ENCODE peak calls at places on chromosomes 12 and 14, in seven cellular contexts. B, Z, E, T, U, G and F are unnamed samples.

GRCh38 chr14:103096387-103096786 is 1.9 kb downstream of the EXOC3L4 start:
- DNase-seq in B (no peak), Z (no peak), E (no peak), T (no peak), U (no peak), G (no peak), F (no peak)

GRCh38 chr14:101470266-101470665 is 91.0 kb upstream of the DIO3 start:
- DNase-seq in B (no peak), Z (no peak), E (no peak), T (no peak), U (no peak), G (no peak), F (no peak)

GRCh38 chr12:120367924-120368788 is 808 bp downstream of the MSI1 start:
- DNase-seq in B (no peak), Z (no peak), E (no peak), T (no peak), U (no peak), G (no peak), F (no peak)

GRCh38 chr12:110778801-110779577 is 36.3 kb upstream of the PPP1CC start:
- DNase-seq in B (no peak), Z (no peak), E (no peak), T (no peak), U (no peak), G (no peak), F (no peak)

GRCh38 chr12:14629832-14630688 is 62.4 kb upstream of the PLBD1 start:
- DNase-seq in B (peak; percentile 72), Z (peak; percentile 33), E (peak; percentile 79), T (peak; percentile 67), U (peak; percentile 55), G (peak; percentile 60), F (peak; percentile 46)

GRCh38 chr12:8968761-8969160 is 19.3 kb upstream of the M6PR start:
- DNase-seq in B (no peak), Z (no peak), E (no peak), T (no peak), U (no peak), G (no peak), F (no peak)

GRCh38 chr12:94699796-94700195 is 49.4 kb upstream of the TMCC3 start:
- DNase-seq in B (no peak), Z (no peak), E (no peak), T (no peak), U (no peak), G (no peak), F (no peak)

GRCh38 chr14:28926091-28926490 is 159.5 kb downstream of the FOXG1 start:
- DNase-seq in B (no peak), Z (no peak), E (no peak), T (no peak), U (no peak), G (no peak), F (no peak)

GRCh38 chr14:95901014-95901413 is 24.4 kb downstream of the TUNAR start:
- DNase-seq in B (peak; percentile 33), Z (no peak), E (no peak), T (no peak), U (no peak), G (no peak), F (no peak)

GRCh38 chr12:57216014-57216891 is at the start of gene NXPH4:
- DNase-seq in B (no peak), Z (no peak), E (no peak), T (no peak), U (no peak), G (no peak), F (peak; percentile 82)

GRCh38 chr12:112792306-112792705 is 758 bp downstream of the RPH3A start:
- DNase-seq in B (no peak), Z (no peak), E (no peak), T (no peak), U (no peak), G (no peak), F (no peak)

GRCh38 chr14:89912667-89913211 is 41.8 kb downstream of the EFCAB11 start:
- DNase-seq in B (peak; percentile 96), Z (no peak), E (peak; percentile 69), T (no peak), U (peak; percentile 88), G (peak; percentile 50), F (peak; percentile 66)

GRCh38 chr14:51657762-51658161 is 6.1 kb downstream of the FRMD6 start:
- DNase-seq in B (no peak), Z (no peak), E (no peak), T (no peak), U (no peak), G (no peak), F (no peak)

DNA sequence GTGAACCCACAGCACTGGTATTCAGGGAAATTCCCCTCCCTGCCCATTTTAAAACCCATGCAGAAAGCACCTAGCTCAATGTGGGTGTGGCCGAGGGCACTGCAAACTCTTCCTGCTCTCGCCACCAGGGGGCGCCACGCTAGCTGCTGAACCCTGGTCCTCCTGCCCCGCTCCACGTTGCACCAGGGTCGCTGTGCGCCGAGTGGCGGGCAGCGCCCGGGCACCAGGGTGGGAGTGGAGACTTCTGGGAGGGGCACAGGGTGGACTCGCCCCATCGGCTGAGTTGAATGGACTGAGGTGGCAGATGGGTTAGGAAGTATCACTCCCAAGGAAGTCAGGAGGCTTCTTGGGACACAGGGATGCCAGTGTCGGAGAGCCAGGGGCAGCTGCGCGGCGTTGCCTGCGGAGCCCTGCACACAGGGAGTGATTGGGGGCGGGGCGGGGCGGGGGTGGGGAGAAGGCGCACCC is 48.1 kb upstream of the BCL11B start:
- DNase-seq in B (peak; percentile 6), Z (peak; percentile 56), E (peak; percentile 75), T (peak; percentile 21), U (no peak), G (peak; percentile 68), F (peak; percentile 88)
- H3K4me3 ChIP-seq in B (no peak overlapping the region), Z (no peak overlapping the region), E (no peak overlapping the region), T (no peak overlapping the region), U (no peak overlapping the region), G (no peak overlapping the region), F (no peak overlapping the region)

GRCh38 chr12:96431067-96431466 is 30.8 kb upstream of the CDK17 start:
- DNase-seq in B (no peak), Z (no peak), E (no peak), T (no peak), U (no peak), G (no peak), F (no peak)

GRCh38 chr12:96425321-96425720 is 25.1 kb upstream of the CDK17 start:
- DNase-seq in B (peak; percentile 91), Z (no peak), E (no peak), T (no peak), U (peak; percentile 82), G (no peak), F (no peak)

GRCh38 chr12:96425973-96426372 is 25.7 kb upstream of the CDK17 start:
- DNase-seq in B (peak; percentile 54), Z (no peak), E (no peak), T (no peak), U (no peak), G (no peak), F (no peak)

GRCh38 chr12:96424601-96425000 is 24.4 kb upstream of the CDK17 start:
- DNase-seq in B (no peak), Z (no peak), E (no peak), T (no peak), U (no peak), G (no peak), F (no peak)

DNA sequence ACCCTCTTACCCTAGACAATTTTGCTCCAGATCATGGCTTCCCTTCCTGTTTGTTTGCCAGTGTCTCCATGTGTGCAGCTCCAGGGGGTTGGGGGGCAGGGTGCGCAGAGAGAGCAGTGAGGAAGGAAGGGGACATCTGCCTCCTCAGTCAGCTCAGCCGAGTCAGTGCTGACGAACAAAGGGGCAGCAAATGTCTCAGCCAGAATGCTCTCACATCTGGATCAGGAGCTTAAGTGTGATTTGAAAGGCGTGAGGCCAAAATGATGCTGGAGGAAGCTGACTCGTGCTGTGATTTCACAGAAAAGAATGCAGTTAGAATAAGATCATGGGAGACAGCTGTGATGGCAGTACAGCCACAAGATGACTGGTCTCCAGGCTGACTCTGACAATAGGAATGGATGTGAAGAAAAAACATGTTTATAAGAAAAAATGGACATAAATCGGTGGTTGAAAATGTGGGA is 27.1 kb upstream of the CDK17 start:
- DNase-seq in B (peak; percentile 100), Z (no peak), E (no peak), T (peak; percentile 54), U (peak; percentile 99), G (no peak), F (no peak)
- H3K4me3 ChIP-seq in B (peak overlapping the region; percentile 21), Z (no peak overlapping the region), E (no peak overlapping the region), T (no peak overlapping the region), U (peak overlapping the region; percentile 27), G (no peak overlapping the region), F (no peak overlapping the region)

DNA sequence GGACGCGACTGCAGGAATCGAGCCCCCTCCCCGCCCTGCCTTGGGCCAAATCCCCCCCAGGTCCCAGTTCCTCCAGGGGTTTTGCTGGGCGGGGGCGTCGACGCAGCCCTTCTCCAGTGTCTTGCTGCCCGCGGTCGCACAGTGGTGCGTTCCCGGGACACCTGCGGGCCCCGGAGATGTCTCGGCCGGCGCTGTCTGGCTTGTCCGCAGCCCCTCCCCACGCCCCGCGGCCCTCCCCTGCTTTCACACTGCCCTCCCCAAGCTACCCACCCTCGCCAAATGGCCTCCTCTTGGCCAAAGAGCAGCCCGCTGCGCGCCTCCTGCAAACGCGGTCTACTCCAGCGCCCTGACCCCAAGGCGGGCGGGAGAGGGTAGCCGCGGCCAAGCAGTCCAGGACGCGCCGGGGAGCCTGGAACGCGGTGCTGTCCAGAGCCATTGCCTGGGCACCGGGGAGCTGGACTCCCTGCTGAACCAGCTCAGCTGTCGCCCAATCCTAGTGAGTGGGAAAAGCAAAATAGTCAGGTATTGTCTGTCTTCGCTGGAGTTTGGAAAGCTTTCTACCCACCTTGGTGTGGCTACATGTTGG is 122.0 kb downstream of the AACS start:
- DNase-seq in B (no peak), Z (no peak), E (no peak), T (no peak), U (no peak), G (no peak), F (no peak)
- H3K4me3 ChIP-seq in B (peak overlapping the region; percentile 34), Z (no peak overlapping the region), E (no peak overlapping the region), T (peak overlapping the region; percentile 38), U (peak overlapping the region; percentile 44), G (peak overlapping the region; percentile 31), F (no peak overlapping the region)

GRCh38 chr12:6816598-6816997 is 5.0 kb upstream of the GPR162 start:
- DNase-seq in B (no peak), Z (no peak), E (no peak), T (no peak), U (no peak), G (no peak), F (no peak)

GRCh38 chr12:6819069-6820030 is 2.3 kb upstream of the GPR162 start:
- DNase-seq in B (no peak), Z (no peak), E (no peak), T (no peak), U (no peak), G (no peak), F (no peak)

GRCh38 chr12:6818246-6819006 is 3.2 kb upstream of the GPR162 start:
- DNase-seq in B (no peak), Z (no peak), E (no peak), T (no peak), U (no peak), G (no peak), F (no peak)

GRCh38 chr12:6817056-6817455 is 4.6 kb upstream of the GPR162 start:
- DNase-seq in B (no peak), Z (no peak), E (no peak), T (no peak), U (no peak), G (no peak), F (no peak)

DNA sequence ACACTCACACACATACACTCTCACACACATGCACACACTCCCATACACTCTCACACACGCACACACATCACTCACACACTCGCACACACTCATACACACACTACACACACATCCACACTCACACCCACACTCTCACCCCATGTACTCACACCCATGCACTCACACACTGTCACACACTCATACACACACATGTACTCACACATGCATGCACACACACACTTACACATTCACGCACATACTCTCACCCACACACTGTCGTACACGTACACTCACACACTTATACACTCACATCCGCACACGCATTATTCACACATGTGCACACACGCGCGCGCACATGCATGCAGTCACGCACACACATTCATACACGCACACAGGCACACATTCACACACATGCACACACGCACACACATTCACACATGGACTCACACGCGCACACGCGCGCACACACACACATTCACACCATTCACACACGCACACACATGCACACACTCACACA is 3.9 kb upstream of the GPR162 start:
- DNase-seq in B (no peak), Z (no peak), E (no peak), T (no peak), U (no peak), G (no peak), F (no peak)
- H3K4me3 ChIP-seq in B (no peak overlapping the region), Z (no peak overlapping the region), E (no peak overlapping the region), T (no peak overlapping the region), U (no peak overlapping the region), G (no peak overlapping the region), F (no peak overlapping the region)